ENCODE peak calls at places on chromosomes 6 and 20, in nine cellular contexts. U is effector memory CD4-positive, alpha-beta T cell; O is aorta; S is sigmoid colon; D is PC-9; B is psoas muscle; K is Peyer's patch; W is uterus; A is tibial artery. E is an unnamed sample. For H3K4me1 and H3K36me3, the result is how much of the 10 kb centered on the place peaks cover.

GRCh38 chr20:42118409-42119125 is 500.4 kb upstream of the CHD6 start:
- DNase-seq in U (no peak), O (no peak), S (no peak), D (no peak), B (no peak), K (no peak), W (no peak), A (peak), E (no peak)

GRCh38 chr20:38547288-38547825 is 33.6 kb upstream of the ADIG start:
- DNase-seq in U (no peak), O (no peak), S (no peak), D (no peak), B (no peak), K (no peak), W (no peak), A (no peak), E (no peak)

GRCh38 chr20:43975096-43975768 is 60.6 kb downstream of the TOX2 start:
- DNase-seq in U (no peak), O (no peak), S (no peak), D (peak), B (no peak), K (no peak), W (no peak), A (no peak), E (no peak)

GRCh38 chr6:130122243-130122642 is 100.5 kb downstream of the SAMD3 start:
- DNase-seq in U (no peak), O (no peak), S (no peak), D (no peak), B (no peak), K (no peak), W (no peak), A (no peak), E (no peak)

GRCh38 chr20:22456109-22456508 is 128.3 kb downstream of the FOXA2 start:
- DNase-seq in U (no peak), O (no peak), S (no peak), D (no peak), B (no peak), K (no peak), W (no peak), A (no peak), E (no peak)

GRCh38 chr6:87846446-87846845 is 144.4 kb upstream of the AKIRIN2 start:
- DNase-seq in U (no peak), O (no peak), S (no peak), D (no peak), B (no peak), K (no peak), W (no peak), A (no peak), E (no peak)

GRCh38 chr6:219641-220198 is 72.6 kb upstream of the DUSP22 start:
- DNase-seq in U (no peak), O (peak), S (peak), D (peak), B (peak), K (peak), W (no peak), A (peak), E (no peak)

GRCh38 chr20:43786885-43787284 is 60.1 kb upstream of the GTSF1L start:
- DNase-seq in U (no peak), O (no peak), S (no peak), D (no peak), B (no peak), K (no peak), W (no peak), A (no peak), E (no peak)

GRCh38 chr6:88626460-88626859 is 337.0 kb downstream of the RNGTT start:
- DNase-seq in U (no peak), O (no peak), S (no peak), D (no peak), B (no peak), K (no peak), W (no peak), A (no peak), E (no peak)

GRCh38 chr6:135219346-135219745 is 38.2 kb downstream of the MYB start:
- DNase-seq in U (no peak), O (no peak), S (no peak), D (no peak), B (no peak), K (no peak), W (no peak), A (no peak), E (no peak)

GRCh38 chr6:156955494-156956183 is 178.5 kb downstream of the ARID1B start:
- DNase-seq in U (no peak), O (peak), S (peak), D (no peak), B (peak), K (no peak), W (no peak), A (no peak), E (peak)

GRCh38 chr6:150753404-150754184 is 111.9 kb upstream of the MTHFD1L start:
- DNase-seq in U (no peak), O (no peak), S (no peak), D (no peak), B (no peak), K (no peak), W (no peak), A (no peak), E (no peak)

DNA sequence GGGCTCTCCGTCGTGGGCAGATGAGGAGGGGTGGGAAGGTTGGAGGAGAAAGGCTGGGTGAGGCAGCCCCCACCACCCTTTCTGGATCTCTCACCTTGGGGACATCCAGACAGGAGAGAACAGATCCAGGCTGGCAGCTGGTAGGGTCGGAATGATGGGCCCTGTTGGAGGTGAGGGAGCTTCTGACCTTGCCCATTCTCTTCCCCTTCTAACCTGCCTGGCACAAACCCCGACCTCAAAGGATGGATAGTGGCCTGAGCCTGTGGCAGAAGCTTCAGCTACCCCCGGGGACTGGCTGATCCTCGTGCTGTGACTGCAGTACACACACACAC is 6.0 kb upstream of the NPBWR2 start:
- DNase-seq in U (no peak), O (no peak), S (no peak), D (no peak), B (no peak), K (no peak), W (no peak), A (peak), E (no peak)
- H3K4me1 ChIP-seq in U (under half), O (under half), S (under half), D (under half), B (under half), K (under half), W (under half), A (under half), E (under half)

DNA sequence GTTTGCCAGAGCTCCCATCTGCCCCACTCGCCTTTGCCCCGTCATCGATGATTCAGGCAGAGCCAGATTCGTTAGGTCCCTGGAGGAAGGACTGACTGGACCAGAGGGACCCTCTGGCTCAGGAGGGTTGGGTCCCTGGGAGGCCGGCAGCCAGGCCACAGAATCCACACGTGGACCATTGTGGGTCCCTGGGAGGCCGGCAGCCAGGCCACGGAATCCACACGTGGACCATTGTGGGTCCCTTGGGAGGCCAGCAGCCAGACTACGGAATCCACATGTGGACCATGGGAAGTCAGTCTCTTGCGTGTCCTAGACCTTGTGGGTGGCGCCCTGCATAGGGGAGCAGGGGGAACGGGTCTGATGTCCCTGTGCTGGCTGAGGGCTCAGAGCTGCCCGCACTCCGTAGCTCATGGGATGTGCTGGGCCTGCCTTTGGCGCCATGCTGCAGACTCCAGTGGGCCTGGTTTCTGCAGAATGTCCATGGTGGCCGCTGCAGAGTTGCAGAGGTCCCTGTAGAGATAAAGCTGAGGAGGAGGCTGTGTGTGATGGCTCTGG is 23.5 kb downstream of the UCKL1 start:
- DNase-seq in U (no peak), O (no peak), S (no peak), D (no peak), B (no peak), K (no peak), W (no peak), A (no peak), E (no peak)
- H3K27ac ChIP-seq in U (no peak), O (no peak), S (no peak), D (no peak), B (no peak), K (no peak), W (no peak), A (no peak), E (no peak)

GRCh38 chr20:20003088-20003954 is 13.8 kb upstream of the NAA20 start:
- DNase-seq in U (no peak), O (peak), S (peak), D (no peak), B (peak), K (no peak), W (peak), A (peak), E (no peak)

GRCh38 chr20:20002101-20002998 is 14.8 kb upstream of the NAA20 start:
- DNase-seq in U (no peak), O (no peak), S (no peak), D (no peak), B (no peak), K (no peak), W (peak), A (no peak), E (no peak)

GRCh38 chr20:19996970-19997369 is 20.2 kb upstream of the NAA20 start:
- DNase-seq in U (no peak), O (no peak), S (no peak), D (no peak), B (no peak), K (no peak), W (no peak), A (no peak), E (no peak)

GRCh38 chr20:19998990-19999705 is 18.0 kb upstream of the NAA20 start:
- DNase-seq in U (no peak), O (no peak), S (no peak), D (no peak), B (no peak), K (no peak), W (no peak), A (no peak), E (no peak)

GRCh38 chr20:20000223-20000968 is 16.8 kb upstream of the NAA20 start:
- DNase-seq in U (no peak), O (no peak), S (no peak), D (no peak), B (no peak), K (no peak), W (no peak), A (no peak), E (no peak)
- H3K36me3 ChIP-seq in U (under half), O (under half), S (under half), D (under half), B (half or more), K (under half), W (under half), A (half or more), E (under half)

DNA sequence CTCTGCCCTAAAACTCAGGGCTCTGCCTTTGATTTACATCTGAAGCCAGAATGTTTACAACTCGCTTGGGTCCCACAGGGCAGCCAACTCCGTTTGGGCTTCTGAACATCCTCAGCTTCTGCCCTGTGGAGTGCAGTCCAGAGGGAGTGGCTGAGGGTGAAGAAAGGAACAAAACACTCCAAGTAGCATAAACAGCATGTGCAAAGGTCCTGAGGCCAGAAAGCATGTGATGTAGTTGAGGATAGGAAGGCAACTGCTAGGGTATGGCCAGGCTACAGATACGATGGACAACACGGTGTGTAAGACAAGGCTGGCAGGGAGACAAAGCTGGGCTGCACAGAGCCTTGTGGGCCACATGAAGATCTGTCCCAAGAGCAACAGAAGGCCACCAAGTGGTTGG is 12.5 kb downstream of the JAG1 start:
- DNase-seq in U (no peak), O (no peak), S (peak), D (no peak), B (no peak), K (no peak), W (no peak), A (no peak), E (no peak)
- H3K4me1 ChIP-seq in U (under half), O (under half), S (half or more), D (under half), B (half or more), K (under half), W (under half), A (under half), E (under half)

DNA sequence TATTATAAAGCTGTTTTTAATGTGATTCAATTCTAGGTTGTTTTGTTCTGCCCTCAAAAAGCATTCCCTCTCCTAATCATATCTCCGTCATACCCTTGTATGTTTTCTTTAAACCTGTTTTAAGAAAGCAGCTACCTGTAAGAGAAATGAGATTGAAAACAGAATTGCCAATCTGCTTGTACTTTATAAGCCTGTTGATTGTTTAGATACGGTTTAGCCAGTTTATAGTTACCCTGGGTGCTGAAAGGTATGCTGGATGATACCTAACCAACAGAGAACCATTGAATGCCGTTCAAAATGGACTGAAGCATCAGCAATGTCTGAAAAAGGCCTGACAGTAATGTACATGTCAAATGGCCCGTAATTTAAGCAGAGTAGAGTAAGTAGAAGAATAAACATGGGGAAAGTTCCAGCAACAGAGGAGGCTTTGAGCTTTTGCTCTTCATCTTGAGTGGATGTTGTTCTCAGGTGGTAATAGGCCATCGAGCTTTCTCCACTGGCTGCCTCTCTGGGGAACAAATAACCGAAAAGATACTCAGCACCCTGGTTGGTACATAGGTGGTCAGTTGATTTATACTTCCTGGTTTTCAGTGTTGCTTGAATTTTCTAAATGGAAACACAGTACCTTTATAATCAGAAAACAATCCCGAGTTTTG is 27.5 kb downstream of the PTPN1 start:
- DNase-seq in U (no peak), O (no peak), S (no peak), D (no peak), B (no peak), K (no peak), W (no peak), A (no peak), E (no peak)
- H3K27ac ChIP-seq in U (no peak), O (no peak), S (peak), D (peak), B (no peak), K (no peak), W (no peak), A (no peak), E (no peak)

DNA sequence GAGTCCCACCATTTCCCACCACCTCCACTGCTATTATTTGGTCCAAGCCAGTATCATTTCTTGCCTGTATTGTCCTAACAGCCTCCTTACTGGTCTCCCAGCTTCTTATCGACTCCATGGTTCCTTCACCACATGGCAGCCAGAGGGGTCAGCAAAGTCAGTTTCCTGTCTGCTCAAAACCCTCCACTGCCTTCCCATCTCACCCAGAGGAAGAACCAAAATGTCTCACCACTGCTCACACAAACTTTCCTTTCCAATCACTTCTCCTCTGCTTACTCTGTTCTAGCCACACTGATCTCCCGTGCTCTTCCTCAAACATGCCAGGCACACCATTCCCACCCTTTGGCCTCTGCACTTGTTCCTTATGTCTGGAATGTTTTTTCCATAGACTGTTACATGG is 39.7 kb downstream of the BCL2L1 start:
- DNase-seq in U (no peak), O (no peak), S (no peak), D (no peak), B (no peak), K (no peak), W (no peak), A (no peak), E (no peak)
- H3K36me3 ChIP-seq in U (under half), O (under half), S (under half), D (half or more), B (under half), K (under half), W (under half), A (under half), E (under half)

GRCh38 chr6:13573669-13574110 is 711 bp upstream of the SIRT5 start:
- DNase-seq in U (no peak), O (peak), S (peak), D (peak), B (peak), K (no peak), W (peak), A (peak), E (peak)
- H3K4me1 ChIP-seq in U (under half), O (under half), S (under half), D (under half), B (under half), K (under half), W (under half), A (under half), E (under half)

E was measured in small intestine.